ENCODE peak calls at places on chromosomes 1 and 21, in ten cellular contexts. X, S, T, C, F, Q, L, U, G and R are unnamed samples.

GRCh38 chr21:45940621-45941337 is 40.8 kb upstream of the COL6A1 start:
- ATAC-seq in T (no peak), C (no peak), Q (no peak), L (no peak), U (no peak), G (no peak), F (no peak), S (no peak), X (no peak), R (no peak)

GRCh38 chr1:34190692-34191091 is 14.0 kb downstream of the C1orf94 start:
- ATAC-seq in L (no peak), S (no peak), G (no peak), X (no peak), F (no peak), U (no peak), C (no peak), Q (no peak), T (no peak), R (no peak)

GRCh38 chr1:203189951-203190352 is 3.4 kb upstream of the CHI3L1 start:
- ATAC-seq in U (no peak), T (no peak), L (no peak), C (no peak), S (no peak), X (no peak), F (no peak), G (no peak), Q (no peak), R (no peak)

GRCh38 chr1:221692643-221693042 is 49.2 kb downstream of the DUSP10 start:
- ATAC-seq in Q (no peak), C (peak; percentile 23), S (peak; percentile 64), F (no peak), X (peak; percentile 27), L (no peak), U (no peak), T (no peak), G (peak; percentile 46), R (no peak)

GRCh38 chr1:85407978-85408377 is 57.0 kb downstream of the DDAH1 start:
- ATAC-seq in U (no peak), L (peak; percentile 15), Q (no peak), F (no peak), T (no peak), G (no peak), C (no peak), S (no peak), X (no peak), R (peak; percentile 27)

GRCh38 chr1:240820816-240821215 is 208.9 kb upstream of the GREM2 start:
- ATAC-seq in G (no peak), L (no peak), Q (no peak), X (no peak), C (no peak), T (no peak), U (no peak), F (no peak), S (no peak), R (no peak)

GRCh38 chr1:65009724-65010420 is 43.5 kb upstream of the JAK1 start:
- ATAC-seq in G (peak; percentile 65), U (peak; percentile 52), S (peak; percentile 59), F (no peak), Q (no peak), L (no peak), X (peak; percentile 56), C (peak; percentile 60), T (no peak), R (no peak)

GRCh38 chr1:9269078-9269501 is 23.6 kb upstream of the SPSB1 start:
- ATAC-seq in U (no peak), F (no peak), G (no peak), L (no peak), S (no peak), X (no peak), T (peak; percentile 11), C (no peak), Q (no peak), R (no peak)

GRCh38 chr1:76854255-76854654 is 13.0 kb upstream of the ST6GALNAC5 start:
- ATAC-seq in C (no peak), U (no peak), G (no peak), T (no peak), S (no peak), Q (no peak), F (no peak), L (no peak), X (no peak), R (no peak)

GRCh38 chr1:37755951-37756350 is 9.0 kb downstream of the EPHA10 start:
- ATAC-seq in Q (no peak), T (no peak), X (no peak), U (no peak), G (no peak), S (no peak), L (no peak), F (no peak), C (no peak), R (no peak)

GRCh38 chr1:181620183-181620582 is 136.9 kb downstream of the CACNA1E start:
- ATAC-seq in X (no peak), Q (no peak), L (no peak), S (no peak), U (no peak), T (no peak), F (no peak), G (no peak), C (no peak), R (no peak)

GRCh38 chr1:117838911-117839310 is 90.5 kb downstream of the GDAP2 start:
- ATAC-seq in Q (no peak), U (no peak), C (no peak), X (no peak), T (no peak), G (no peak), S (no peak), F (no peak), L (no peak), R (peak; percentile 80)

GRCh38 chr1:86466986-86467385 is 1.7 kb upstream of the CLCA1 start:
- ATAC-seq in S (no peak), G (no peak), Q (no peak), X (no peak), C (no peak), F (peak; percentile 10), T (no peak), L (no peak), U (no peak), R (no peak)

GRCh38 chr1:97337250-97338030 is 583.4 kb downstream of the DPYD start:
- ATAC-seq in U (no peak), S (no peak), X (no peak), F (peak; percentile 91), T (peak; percentile 78), C (no peak), L (peak; percentile 97), Q (no peak), G (no peak), R (no peak)

GRCh38 chr1:25517476-25518394 is 25.7 kb upstream of the LDLRAP1 start:
- ATAC-seq in U (no peak), Q (peak; percentile 41), T (no peak), X (no peak), L (no peak), G (no peak), F (no peak), C (no peak), S (no peak), R (no peak)

GRCh38 chr1:103058393-103058792 is 49.9 kb downstream of the COL11A1 start:
- ATAC-seq in U (no peak), C (no peak), T (no peak), X (no peak), L (no peak), Q (no peak), S (no peak), F (peak; percentile 93), G (no peak), R (no peak)